ENCODE peak calls at places on chromosomes 7 and 10, in five cellular contexts. I is IMR-90, U is mesendoderm, L is neuronal stem cell, Y is mesenchymal stem cell. Q is an unnamed sample.

GRCh38 chr10:107477266-107477665 is 312.8 kb upstream of the SORCS1 start:
- DNase-seq in L (no peak), U (no peak), Y (no peak), I (no peak), Q (no peak)

GRCh38 chr10:32338262-32338661 is 8.7 kb downstream of the EPC1 start:
- DNase-seq in I (peak; percentile 36), Y (peak; percentile 51), U (no peak), L (no peak), Q (no peak)

GRCh38 chr10:133039823-133040704 is 47.7 kb upstream of the ADGRA1 start:
- DNase-seq in U (no peak), I (no peak), L (no peak), Y (no peak), Q (no peak)

GRCh38 chr7:127758105-127758504 is 106.1 kb downstream of the SND1 start:
- DNase-seq in Y (no peak), U (no peak), I (no peak), L (no peak), Q (no peak)

GRCh38 chr10:113987805-113988204 is 55.9 kb upstream of the ADRB1 start:
- DNase-seq in Y (peak; percentile 3), U (peak; percentile 11), L (no peak), I (no peak), Q (no peak)

GRCh38 chr7:92115821-92116220 is 18.5 kb downstream of the CYP51A1 start:
- DNase-seq in U (no peak), I (no peak), L (no peak), Y (no peak), Q (no peak)

GRCh38 chr10:74525885-74526284 is 300.5 kb upstream of the KAT6B start:
- DNase-seq in Y (no peak), L (no peak), U (no peak), I (no peak), Q (no peak)

GRCh38 chr10:88386878-88387773 is 196.0 kb downstream of the RNLS start:
- DNase-seq in I (peak; percentile 82), U (peak; percentile 73), L (peak; percentile 29), Y (peak; percentile 97), Q (no peak)

GRCh38 chr7:133183042-133183441 is 69.8 kb upstream of the EXOC4 start:
- DNase-seq in Y (no peak), U (no peak), L (no peak), I (no peak), Q (no peak)

GRCh38 chr7:36946401-36946739 is 222.1 kb upstream of the AOAH start:
- DNase-seq in L (no peak), I (no peak), U (no peak), Y (no peak), Q (no peak)

GRCh38 chr10:44045020-44045419 is 339.9 kb downstream of the CXCL12 start:
- DNase-seq in L (no peak), Y (peak; percentile 18), I (no peak), U (no peak), Q (peak; percentile 20)

GRCh38 chr10:34526758-34527730 is 288.1 kb downstream of the PARD3 start:
- DNase-seq in L (peak; percentile 70), U (peak; percentile 99), I (peak; percentile 98), Y (peak; percentile 98), Q (no peak)
- H3K4me1 ChIP-seq in L (peaks cover 12% of the 10 kb centered on the region), U (peaks cover 15% of the 10 kb centered on the region), I (peaks cover 14% of the 10 kb centered on the region), Y (peaks cover 7% of the 10 kb centered on the region), Q (peaks cover 3% of the 10 kb centered on the region)

DNA sequence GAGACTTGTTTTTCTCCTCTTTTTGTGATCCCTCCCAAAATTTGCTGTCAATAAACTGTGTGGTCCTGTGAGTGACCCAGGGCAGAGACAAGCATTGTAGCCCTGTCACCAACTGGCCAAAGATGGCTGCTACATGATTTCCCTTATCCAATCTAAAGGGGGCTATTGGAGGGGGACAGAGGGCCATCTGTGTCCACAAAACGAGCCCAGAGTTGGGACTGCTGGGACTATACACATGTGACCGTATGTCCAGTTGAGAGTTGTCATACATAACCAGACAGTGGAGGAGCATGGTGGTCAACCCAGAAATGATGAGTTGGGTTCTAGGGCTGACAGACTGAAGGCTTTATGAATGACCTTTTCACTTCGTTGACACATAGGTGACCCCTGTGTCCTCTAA is 55.3 kb upstream of the SDK1 start:
- DNase-seq in I (no peak), Y (no peak), L (no peak), U (no peak), Q (no peak)
- H3K27ac ChIP-seq in I (peak overlapping the region; percentile 60), Y (no peak overlapping the region), L (no peak overlapping the region), U (no peak overlapping the region), Q (no peak overlapping the region)

DNA sequence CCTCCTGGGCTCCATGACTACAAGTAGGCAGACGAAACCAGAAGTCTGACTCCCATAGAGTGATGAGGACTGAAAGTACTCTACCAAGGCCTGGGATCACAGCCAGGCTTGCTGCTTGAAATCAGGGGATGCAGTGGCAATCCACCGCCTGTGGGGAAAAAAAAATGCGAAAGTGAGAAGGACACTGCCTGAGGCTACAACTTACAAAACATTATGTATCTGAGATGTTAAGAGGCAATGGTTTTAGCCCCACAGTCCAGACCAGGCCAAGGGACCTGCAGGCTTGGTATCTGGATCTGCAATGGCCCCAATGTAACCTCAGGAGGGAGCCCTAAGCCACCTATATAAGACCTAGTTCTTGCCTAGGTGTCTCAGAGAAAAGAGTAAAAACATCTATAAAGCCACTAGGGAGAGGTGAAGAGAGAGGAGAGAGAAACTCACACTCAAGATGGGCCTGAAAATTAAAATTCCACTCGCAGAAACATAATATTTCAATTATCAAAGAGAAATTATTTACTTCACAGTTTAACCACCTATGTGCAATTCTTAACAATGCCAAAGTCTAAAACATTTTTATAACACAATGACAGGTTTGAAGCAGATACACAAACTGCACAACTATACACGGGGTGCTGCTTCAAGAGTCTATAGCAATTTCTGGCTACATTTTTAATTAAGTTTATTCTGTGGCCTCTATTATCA is 13.9 kb downstream of the DNAJC1 start:
- DNase-seq in L (peak; percentile 39), I (peak; percentile 52), Y (peak; percentile 72), U (peak; percentile 90), Q (peak; percentile 51)
- H2BK15ac ChIP-seq in L (no peak overlapping the region), I (no peak overlapping the region), Y (no peak overlapping the region), U (no peak overlapping the region), Q (no peak overlapping the region)

GRCh38 chr7:121085922-121086321 is 97.4 kb downstream of the CPED1 start:
- DNase-seq in L (no peak), Y (peak; percentile 48), I (peak; percentile 46), U (no peak), Q (no peak)
- H3K4me1 ChIP-seq in L (no peaks in the 10 kb centered on the region), Y (peaks cover 6% of the 10 kb centered on the region), I (peaks cover 19% of the 10 kb centered on the region), U (no peaks in the 10 kb centered on the region), Q (no peaks in the 10 kb centered on the region)

GRCh38 chr7:119270045-119270464 is 1002.9 kb upstream of the KCND2 start:
- DNase-seq in Y (peak; percentile 73), L (peak; percentile 55), U (peak; percentile 80), I (peak; percentile 55), Q (peak; percentile 23)

GRCh38 chr7:119271147-119271779 is 1001.7 kb upstream of the KCND2 start:
- DNase-seq in U (peak; percentile 2), Y (no peak), L (no peak), I (no peak), Q (no peak)

DNA sequence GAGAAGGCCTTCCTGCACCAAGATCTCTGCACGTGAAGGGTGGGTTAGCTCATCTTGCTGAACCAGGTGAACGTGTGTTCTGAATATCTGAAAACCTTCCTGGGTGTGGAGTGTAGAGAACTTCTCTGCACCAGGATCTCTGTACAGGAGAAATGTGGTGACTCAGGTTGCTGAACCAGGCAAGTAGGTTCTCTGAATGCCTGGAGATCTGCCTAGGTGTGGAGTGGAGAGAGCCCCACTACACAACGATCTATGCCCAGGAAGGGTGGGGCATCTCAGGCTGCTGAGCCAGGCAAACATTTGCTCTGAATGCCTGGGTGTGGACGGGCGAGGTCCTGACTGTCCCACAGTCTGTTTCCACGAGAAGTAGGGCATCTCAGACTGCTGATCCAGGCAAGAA is 1002.3 kb upstream of the KCND2 start:
- DNase-seq in L (no peak), I (no peak), U (no peak), Y (no peak), Q (no peak)
- H3K27ac ChIP-seq in L (no peak overlapping the region), I (no peak overlapping the region), U (no peak overlapping the region), Y (no peak overlapping the region), Q (no peak overlapping the region)

GRCh38 chr7:2460188-2460587 is 16.0 kb downstream of the GRIFIN start:
- DNase-seq in U (no peak), L (no peak), I (no peak), Y (no peak), Q (no peak)
- H2BK15ac ChIP-seq in U (no peak overlapping the region), L (peak overlapping the region; percentile 67), I (no peak overlapping the region), Y (no peak overlapping the region), Q (no peak overlapping the region)

GRCh38 chr10:112955736-112956421 is 5.8 kb downstream of the TCF7L2 start:
- DNase-seq in L (no peak), I (peak; percentile 88), U (no peak), Y (peak; percentile 78), Q (no peak)

GRCh38 chr10:112953760-112954159 is 3.7 kb downstream of the TCF7L2 start:
- DNase-seq in L (no peak), I (peak; percentile 82), Y (peak; percentile 65), U (no peak), Q (no peak)

GRCh38 chr10:112953075-112953501 is 3.0 kb downstream of the TCF7L2 start:
- DNase-seq in L (no peak), U (peak; percentile 61), I (peak; percentile 37), Y (peak; percentile 56), Q (no peak)

GRCh38 chr10:112956631-112957350 is 6.7 kb downstream of the TCF7L2 start:
- DNase-seq in L (no peak), Y (peak; percentile 51), I (no peak), U (no peak), Q (no peak)

GRCh38 chr10:112954974-112955735 is 5.1 kb downstream of the TCF7L2 start:
- DNase-seq in Y (no peak), U (peak; percentile 83), L (no peak), I (no peak), Q (no peak)
- H3K4me1 ChIP-seq in Y (peaks cover 5% of the 10 kb centered on the region), U (peaks cover 34% of the 10 kb centered on the region), L (peaks cover 23% of the 10 kb centered on the region), I (peaks cover 22% of the 10 kb centered on the region), Q (peaks cover 24% of the 10 kb centered on the region)